ENCODE peak calls at places on chromosomes 11 and 22, in five cellular contexts. A is prostate gland, P is cardiac muscle cell, G is tibial artery, Q is pancreas. X is an unnamed sample.

GRCh38 chr11:5691963-5692358 is 2.4 kb downstream of the TRIM22 start:
- DNase-seq in A (no peak), P (no peak), Q (no peak), G (no peak), X (no peak)

GRCh38 chr11:134436781-134437180 is 24.7 kb upstream of the B3GAT1 start:
- DNase-seq in Q (no peak), A (no peak), P (no peak), G (no peak), X (no peak)

GRCh38 chr11:16607675-16608644 is 130.5 kb upstream of the C11orf58 start:
- DNase-seq in G (peak; percentile 72), A (peak; percentile 69), P (peak; percentile 77), Q (peak; percentile 71), X (peak; percentile 79)

GRCh38 chr22:40241200-40241763 is 63.6 kb downstream of the TNRC6B start:
- DNase-seq in A (no peak), G (no peak), P (no peak), Q (no peak), X (no peak)

GRCh38 chr11:665707-666281 is 28.7 kb downstream of the DRD4 start:
- DNase-seq in G (peak; percentile 35), Q (no peak), A (peak; percentile 79), P (peak; percentile 45), X (peak; percentile 44)

GRCh38 chr11:1451781-1452470 is 34.7 kb downstream of the MOB2 start:
- DNase-seq in Q (no peak), A (no peak), P (no peak), G (no peak), X (no peak)

GRCh38 chr11:120142072-120142423 is 4.1 kb upstream of the TRIM29 start:
- DNase-seq in Q (no peak), G (no peak), A (no peak), P (no peak), X (no peak)

GRCh38 chr11:7467652-7468051 is 17.7 kb upstream of the OLFML1 start:
- DNase-seq in P (no peak), A (no peak), G (no peak), Q (no peak), X (no peak)

GRCh38 chr22:50236731-50237409 is 8.0 kb downstream of the TUBGCP6 start:
- DNase-seq in G (no peak), Q (peak; percentile 15), P (no peak), A (no peak), X (no peak)

GRCh38 chr11:123406441-123407123 is 23.5 kb upstream of the GRAMD1B start:
- DNase-seq in G (no peak), P (no peak), A (no peak), Q (no peak), X (no peak)

GRCh38 chr11:84993386-84993785 is 633.8 kb downstream of the DLG2 start:
- DNase-seq in G (no peak), A (no peak), Q (no peak), P (no peak), X (no peak)
- TF ChIP-seq CTCF in G (no peak), A (peak; percentile 11), Q (no peak), P (no peak), X (no peak)

GRCh38 chr22:30969532-30970355 is 679 bp downstream of the TUG1 start:
- DNase-seq in Q (no peak), G (peak; percentile 29), A (no peak), P (peak; percentile 64), X (no peak)
- H3K9me3 ChIP-seq in Q (no peaks in the 10 kb centered on the region), G (peaks cover 37% of the 10 kb centered on the region), A (no peaks in the 10 kb centered on the region), P (no peaks in the 10 kb centered on the region), X (peaks cover 9% of the 10 kb centered on the region)

DNA sequence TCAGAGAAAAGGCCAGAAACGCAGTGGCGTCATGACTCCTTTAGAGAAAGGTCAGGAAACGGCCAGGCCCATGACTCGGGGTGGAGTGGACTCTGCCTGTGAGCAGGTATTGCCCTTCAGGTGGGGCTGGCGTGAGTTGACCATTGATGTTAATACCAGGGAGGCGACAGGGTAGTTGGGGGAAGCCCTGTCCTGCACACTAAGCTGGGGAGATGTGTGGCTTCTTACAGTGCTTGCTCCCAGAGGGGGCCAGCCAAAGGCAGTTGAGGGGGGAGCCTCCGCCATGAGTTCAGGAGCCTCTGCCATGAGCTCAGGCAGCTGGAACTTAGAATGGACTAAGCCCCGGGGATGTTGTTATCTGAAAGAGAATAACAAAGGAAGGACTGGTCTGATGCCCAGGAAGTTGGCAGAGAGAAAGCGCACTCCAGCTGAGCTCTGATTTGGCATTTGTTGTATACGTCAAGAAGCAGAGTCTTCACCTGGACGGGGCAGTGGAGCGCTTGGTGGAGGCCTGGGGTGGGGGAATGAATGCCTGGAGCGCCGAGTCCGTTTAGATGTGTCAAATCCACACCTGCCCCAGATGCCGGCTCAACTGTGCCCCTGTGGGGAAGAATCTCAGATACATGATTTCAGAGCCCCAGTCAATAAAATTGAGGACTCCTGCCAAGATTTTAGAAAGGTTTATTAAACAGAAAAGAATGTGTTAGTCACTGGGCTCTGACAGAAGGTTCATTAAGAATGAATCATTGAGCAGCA is 222.5 kb downstream of the TBC1D22A start:
- DNase-seq in Q (no peak), A (no peak), G (no peak), P (peak; percentile 54), X (no peak)
- TF ChIP-seq CTCF in Q (no peak), A (no peak), G (no peak), P (no peak), X (no peak)

DNA sequence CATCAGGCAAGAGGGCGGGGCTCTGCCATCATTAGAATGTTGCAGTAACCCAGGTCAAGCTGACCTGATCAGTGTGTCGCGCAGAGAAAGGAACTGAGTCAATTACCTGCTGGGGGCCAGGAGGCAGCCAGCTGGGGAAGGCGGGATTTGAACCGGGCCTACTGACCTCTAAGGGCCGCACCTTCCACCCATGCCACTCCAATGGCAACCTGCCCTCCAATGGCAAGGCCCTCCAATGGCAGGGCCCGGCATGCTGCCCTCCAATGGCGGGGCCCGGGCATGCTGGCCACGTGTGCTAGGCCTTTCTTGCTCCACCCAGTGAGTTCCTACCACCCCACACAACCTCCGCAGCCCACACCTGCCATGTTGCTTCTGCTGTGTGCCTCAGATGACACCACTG is 407.6 kb downstream of the CTTN start:
- DNase-seq in A (no peak), G (no peak), P (no peak), Q (no peak), X (no peak)
- H3K9me3 ChIP-seq in A (no peaks in the 10 kb centered on the region), G (no peaks in the 10 kb centered on the region), P (no peaks in the 10 kb centered on the region), Q (no peaks in the 10 kb centered on the region), X (no peaks in the 10 kb centered on the region)

GRCh38 chr11:81959341-81959740 is 774.3 kb downstream of the FAM181B start:
- DNase-seq in Q (no peak), P (no peak), G (no peak), A (no peak), X (no peak)

GRCh38 chr11:81966340-81966739 is 767.3 kb downstream of the FAM181B start:
- DNase-seq in A (no peak), Q (no peak), G (no peak), P (no peak), X (no peak)

GRCh38 chr11:81967242-81967641 is 766.4 kb downstream of the FAM181B start:
- DNase-seq in Q (no peak), P (no peak), A (no peak), G (no peak), X (no peak)

GRCh38 chr11:81963018-81963417 is 770.6 kb downstream of the FAM181B start:
- DNase-seq in P (peak; percentile 25), A (no peak), Q (no peak), G (no peak), X (no peak)
- TF ChIP-seq CTCF in P (peak; percentile 8), A (peak; percentile 6), Q (no peak), G (no peak), X (no peak)

GRCh38 chr11:69209421-69209820 is 53.7 kb downstream of the SMIM38 start:
- DNase-seq in P (no peak), A (no peak), G (peak; percentile 4), Q (no peak), X (no peak)
- H3K9me3 ChIP-seq in P (no peaks in the 10 kb centered on the region), A (no peaks in the 10 kb centered on the region), G (peaks cover 7% of the 10 kb centered on the region), Q (no peaks in the 10 kb centered on the region), X (peaks cover 3% of the 10 kb centered on the region)

X was measured in psoas muscle.